ENCODE peak calls at places on chromosomes 6 and 20, in seven cellular contexts. K, R, C, E, G, L and B are unnamed samples.
A peak's percentile ranks its signal among the peaks of the same experiment; 100 is the strongest.

GRCh38 chr6:143155681-143156080 is 95.0 kb downstream of the AIG1 start:
- DNase-seq in L (no peak), R (no peak), C (no peak), K (no peak), G (no peak), E (no peak), B (no peak)

GRCh38 chr20:62925420-62926228 is 681 bp downstream of the DIDO1 start:
- DNase-seq in E (no peak), L (peak; percentile 74), K (peak; percentile 45), G (peak; percentile 48), R (peak; percentile 60), C (no peak), B (no peak)

GRCh38 chr6:144908004-144908403 is 622.9 kb downstream of the UTRN start:
- DNase-seq in C (no peak), R (no peak), E (no peak), G (no peak), K (no peak), L (no peak), B (no peak)

GRCh38 chr6:116316772-116317467 is 37.2 kb upstream of the TSPYL1 start:
- DNase-seq in L (no peak), K (no peak), E (no peak), R (no peak), G (no peak), C (no peak), B (no peak)

GRCh38 chr6:19855510-19855909 is 18.3 kb downstream of the ID4 start:
- DNase-seq in K (no peak), C (no peak), L (no peak), R (no peak), E (no peak), G (no peak), B (no peak)

GRCh38 chr20:33009214-33010132 is 2.0 kb downstream of the BPIFB2 start:
- DNase-seq in R (no peak), K (no peak), E (no peak), C (no peak), L (peak; percentile 26), G (no peak), B (no peak)

GRCh38 chr20:20085071-20085470 is 32.7 kb downstream of the CFAP61 start:
- DNase-seq in E (no peak), G (no peak), L (no peak), R (no peak), C (no peak), K (no peak), B (no peak)

GRCh38 chr6:61809004-61809595 is 476.9 kb downstream of the KHDRBS2 start:
- DNase-seq in C (no peak), K (no peak), R (no peak), G (no peak), L (no peak), E (no peak), B (peak; percentile 14)

GRCh38 chr6:89311853-89312531 is 3.1 kb downstream of the GABRR2 start:
- DNase-seq in K (peak; percentile 75), E (peak; percentile 79), R (peak; percentile 7), L (no peak), G (no peak), C (no peak), B (no peak)

GRCh38 chr20:4942336-4942735 is 59.0 kb downstream of the SLC23A2 start:
- DNase-seq in R (no peak), G (no peak), K (no peak), E (no peak), C (no peak), L (no peak), B (no peak)

GRCh38 chr6:53547166-53547814 is 2.4 kb upstream of the GCLC start:
- DNase-seq in G (no peak), K (no peak), R (no peak), E (no peak), L (no peak), C (no peak), B (no peak)

GRCh38 chr6:53728570-53729194 is 63.1 kb upstream of the KLHL31 start:
- DNase-seq in C (no peak), R (peak; percentile 65), L (peak; percentile 49), G (peak; percentile 59), E (peak; percentile 38), K (peak; percentile 61), B (peak; percentile 12)

GRCh38 chr6:108720798-108721197 is 127.4 kb upstream of the ARMC2 start:
- DNase-seq in R (no peak), E (no peak), G (no peak), C (no peak), K (no peak), L (no peak), B (peak; percentile 27)

GRCh38 chr6:28488916-28489365 is 26.7 kb downstream of the GPX6 start:
- DNase-seq in K (no peak), L (no peak), C (peak; percentile 72), E (no peak), R (peak; percentile 8), G (peak; percentile 15), B (peak; percentile 30)

GRCh38 chr6:23413327-23414203 is 712.5 kb upstream of the NRSN1 start:
- DNase-seq in C (no peak), G (no peak), K (no peak), L (no peak), E (no peak), R (no peak), B (no peak)

GRCh38 chr6:161261325-161261724 is 12.5 kb downstream of the AGPAT4 start:
- DNase-seq in G (no peak), L (no peak), E (no peak), C (no peak), K (no peak), R (no peak), B (no peak)

GRCh38 chr6:157769776-157770430 is 53.1 kb upstream of the SNX9 start:
- DNase-seq in C (no peak), E (no peak), L (no peak), R (no peak), K (no peak), G (no peak), B (no peak)

GRCh38 chr6:157768863-157769551 is 54.0 kb upstream of the SNX9 start:
- DNase-seq in L (no peak), R (no peak), E (no peak), K (no peak), C (no peak), G (no peak), B (no peak)

GRCh38 chr6:157768304-157768703 is 54.7 kb upstream of the SNX9 start:
- DNase-seq in K (no peak), L (no peak), G (no peak), R (no peak), E (no peak), C (no peak), B (no peak)

GRCh38 chr6:157767757-157768156 is 55.3 kb upstream of the SNX9 start:
- DNase-seq in K (no peak), G (no peak), R (no peak), L (no peak), E (no peak), C (no peak), B (no peak)

GRCh38 chr6:157767071-157767750 is 55.8 kb upstream of the SNX9 start:
- DNase-seq in G (no peak), L (no peak), C (no peak), R (no peak), E (no peak), K (no peak), B (no peak)
- H3K27ac ChIP-seq in G (no peak overlapping the region), L (no peak overlapping the region), C (no peak overlapping the region), R (no peak overlapping the region), E (peak overlapping the region; percentile 71), K (peak overlapping the region; percentile 42), B (no peak overlapping the region)

GRCh38 chr6:24908555-24908954 is 27.2 kb downstream of the RIPOR2 start:
- DNase-seq in G (no peak), E (no peak), C (no peak), L (no peak), K (no peak), R (peak; percentile 58), B (no peak)

GRCh38 chr6:24907959-24908358 is 27.8 kb downstream of the RIPOR2 start:
- DNase-seq in R (no peak), K (no peak), L (no peak), E (no peak), G (no peak), C (no peak), B (no peak)

GRCh38 chr6:24910331-24910849 is 25.4 kb downstream of the RIPOR2 start:
- DNase-seq in L (peak; percentile 63), K (no peak), C (no peak), E (no peak), G (peak; percentile 53), R (peak; percentile 54), B (no peak)

GRCh38 chr6:24910850-24911712 is 24.7 kb downstream of the RIPOR2 start:
- DNase-seq in E (peak; percentile 76), G (peak; percentile 64), L (peak; percentile 63), R (peak; percentile 21), K (peak; percentile 61), C (no peak), B (no peak)

GRCh38 chr6:24909281-24910216 is 26.2 kb downstream of the RIPOR2 start:
- DNase-seq in K (no peak), C (no peak), G (no peak), R (no peak), E (no peak), L (no peak), B (no peak)
- H3K4me3 ChIP-seq in K (peak overlapping the region; percentile 68), C (no peak overlapping the region), G (peak overlapping the region; percentile 62), R (peak overlapping the region; percentile 54), E (peak overlapping the region; percentile 51), L (peak overlapping the region; percentile 61), B (no peak overlapping the region)

DNA sequence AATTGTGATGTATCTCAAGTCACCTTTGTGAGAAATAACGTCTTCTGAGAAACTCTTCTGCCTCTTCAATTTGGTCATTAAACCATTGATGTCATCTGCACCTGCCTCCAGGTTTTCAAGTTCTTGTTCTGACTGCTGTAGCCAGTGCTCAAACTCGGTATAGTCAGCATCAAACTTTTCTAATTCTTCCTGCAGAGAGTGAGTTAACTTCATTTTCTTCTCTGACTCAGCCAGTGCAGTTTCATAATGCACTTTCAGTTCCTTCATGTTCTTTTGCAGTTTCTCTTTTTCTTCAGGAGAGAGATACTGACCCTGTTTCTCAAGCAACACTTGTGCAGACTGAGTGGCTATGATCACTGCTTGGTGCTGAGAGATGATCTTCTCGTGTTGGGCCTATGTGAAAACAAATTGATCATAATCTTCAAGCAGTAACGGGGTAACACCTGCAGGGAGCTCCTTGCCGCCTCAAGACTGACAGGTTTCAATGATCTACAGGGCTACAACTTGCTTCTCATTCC is 48.8 kb downstream of the DST start:
- DNase-seq in G (no peak), L (no peak), K (no peak), R (no peak), E (no peak), C (no peak), B (peak; percentile 27)
- H3K27ac ChIP-seq in G (no peak overlapping the region), L (no peak overlapping the region), K (peak overlapping the region; percentile 7), R (no peak overlapping the region), E (no peak overlapping the region), C (no peak overlapping the region), B (no peak overlapping the region)

GRCh38 chr20:50586531-50587232 is 76.5 kb downstream of the PTPN1 start:
- DNase-seq in C (no peak), R (no peak), G (no peak), K (no peak), L (no peak), E (no peak), B (no peak)

GRCh38 chr20:50585214-50585613 is 75.0 kb downstream of the PTPN1 start:
- DNase-seq in E (no peak), R (no peak), G (no peak), C (no peak), K (no peak), L (peak; percentile 15), B (no peak)

GRCh38 chr20:50584687-50585086 is 74.5 kb downstream of the PTPN1 start:
- DNase-seq in C (no peak), R (no peak), E (no peak), K (no peak), L (no peak), G (no peak), B (no peak)

GRCh38 chr20:50587291-50587961 is 77.2 kb downstream of the PTPN1 start:
- DNase-seq in K (no peak), E (no peak), L (peak; percentile 37), G (no peak), C (no peak), R (no peak), B (no peak)

GRCh38 chr20:50585678-50586077 is 75.5 kb downstream of the PTPN1 start:
- DNase-seq in E (no peak), K (no peak), C (no peak), G (no peak), L (peak; percentile 30), R (no peak), B (no peak)
- H3K4me3 ChIP-seq in E (no peak overlapping the region), K (no peak overlapping the region), C (no peak overlapping the region), G (no peak overlapping the region), L (no peak overlapping the region), R (no peak overlapping the region), B (no peak overlapping the region)